ENCODE peak calls at places on chromosomes 11 and 22, in nine cellular contexts. A is astrocyte, Z is left ventricle myocardium inferior, P is colonic mucosa, Y is coronary artery, M is aorta, L is SJSA1, V is foreskin fibroblast, B is mucosa of descending colon. I is an unnamed sample.

GRCh38 chr11:116503216-116504160 is 269.3 kb downstream of the BUD13 start:
- DNase-seq in A (no peak), Z (no peak), P (no peak), Y (peak; percentile 52), M (no peak), L (no peak), V (no peak), B (no peak), I (no peak)

GRCh38 chr11:45025716-45026492 is 75.2 kb upstream of the TP53I11 start:
- DNase-seq in A (peak; percentile 74), Z (peak; percentile 72), P (no peak), Y (no peak), M (peak; percentile 79), L (no peak), V (no peak), B (no peak), I (peak; percentile 27)

GRCh38 chr22:47390026-47390970 is 627.8 kb downstream of the TBC1D22A start:
- DNase-seq in A (no peak), Z (no peak), P (no peak), Y (no peak), M (peak; percentile 32), L (no peak), V (no peak), B (no peak), I (no peak)

GRCh38 chr22:46150615-46151423 is 493 bp downstream of the PPARA start:
- DNase-seq in A (no peak), Z (no peak), P (peak; percentile 52), Y (no peak), M (no peak), L (no peak), V (peak; percentile 37), B (peak; percentile 83), I (peak; percentile 23)

GRCh38 chr11:46918087-46918751 is at the start of gene LRP4:
- DNase-seq in A (no peak), Z (peak; percentile 69), P (peak; percentile 62), Y (no peak), M (no peak), L (no peak), V (peak; percentile 63), B (no peak), I (peak; percentile 11)

GRCh38 chr11:26333906-26334305 is 2.0 kb downstream of the ANO3 start:
- DNase-seq in A (no peak), Z (no peak), P (no peak), Y (no peak), M (no peak), L (no peak), V (peak; percentile 72), B (no peak), I (no peak)

GRCh38 chr11:2466069-2466801 is 21.4 kb downstream of the KCNQ1 start:
- DNase-seq in A (no peak), Z (no peak), P (peak; percentile 12), Y (peak; percentile 58), M (no peak), L (peak; percentile 44), V (no peak), B (no peak), I (no peak)

GRCh38 chr11:126891556-126892217 is 108.9 kb downstream of the KIRREL3 start:
- DNase-seq in A (peak; percentile 24), Z (peak; percentile 26), P (no peak), Y (no peak), M (no peak), L (no peak), V (peak; percentile 34), B (no peak), I (no peak)

GRCh38 chr11:76269247-76269646 is 62.9 kb upstream of the WNT11 start:
- DNase-seq in A (no peak), Z (no peak), P (no peak), Y (no peak), M (peak; percentile 62), L (no peak), V (no peak), B (peak; percentile 50), I (no peak)

GRCh38 chr11:73225001-73225686 is 7.1 kb downstream of the P2RY2 start:
- DNase-seq in A (no peak), Z (no peak), P (no peak), Y (no peak), M (peak; percentile 33), L (no peak), V (no peak), B (peak; percentile 17), I (no peak)

GRCh38 chr11:32121012-32121411 is 30.1 kb downstream of the RCN1 start:
- DNase-seq in A (no peak), Z (no peak), P (no peak), Y (no peak), M (no peak), L (no peak), V (no peak), B (no peak), I (no peak)

GRCh38 chr11:6260207-6260726 is 629 bp downstream of the CCKBR start:
- DNase-seq in A (no peak), Z (no peak), P (no peak), Y (no peak), M (no peak), L (no peak), V (no peak), B (no peak), I (no peak)

GRCh38 chr11:60607483-60607882 is 91.9 kb upstream of the MS4A8 start:
- DNase-seq in A (no peak), Z (no peak), P (no peak), Y (no peak), M (no peak), L (no peak), V (no peak), B (no peak), I (no peak)
- H3K4me3 ChIP-seq in A (no peak overlapping the region), Z (no peak overlapping the region), P (no peak overlapping the region), Y (no peak overlapping the region), M (no peak overlapping the region), L (no peak overlapping the region), V (no peak overlapping the region), B (no peak overlapping the region), I (no peak overlapping the region)

GRCh38 chr11:77634724-77635123 is 2.9 kb downstream of the CLNS1A start:
- DNase-seq in A (no peak), Z (no peak), P (no peak), Y (no peak), M (no peak), L (no peak), V (no peak), B (no peak), I (no peak)

GRCh38 chr11:77633856-77634425 is 3.7 kb downstream of the CLNS1A start:
- DNase-seq in A (no peak), Z (no peak), P (no peak), Y (no peak), M (peak; percentile 54), L (no peak), V (peak; percentile 12), B (no peak), I (no peak)

DNA sequence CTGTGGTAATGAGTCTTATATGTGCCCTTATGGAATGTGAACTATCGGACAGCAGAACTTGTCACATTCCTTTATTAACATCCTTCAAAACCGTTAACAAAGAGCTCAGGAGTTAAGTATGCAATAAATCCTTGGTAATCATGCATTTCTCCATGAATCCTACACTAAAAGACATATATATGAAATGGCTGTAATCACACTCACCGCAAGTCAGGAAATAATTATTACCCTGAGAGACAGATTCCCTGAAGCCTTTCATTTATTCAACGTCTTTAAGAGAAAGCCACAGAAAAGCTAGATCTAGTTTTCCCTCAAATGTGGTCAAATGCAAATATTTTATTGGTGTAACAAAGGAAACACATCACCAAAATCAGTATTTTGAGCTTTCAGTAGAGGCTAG is 7.3 kb downstream of the CLNS1A start:
- DNase-seq in A (no peak), Z (no peak), P (no peak), Y (no peak), M (no peak), L (no peak), V (no peak), B (no peak), I (no peak)
- H3K4me3 ChIP-seq in A (no peak overlapping the region), Z (no peak overlapping the region), P (no peak overlapping the region), Y (no peak overlapping the region), M (no peak overlapping the region), L (no peak overlapping the region), V (no peak overlapping the region), B (no peak overlapping the region), I (no peak overlapping the region)

DNA sequence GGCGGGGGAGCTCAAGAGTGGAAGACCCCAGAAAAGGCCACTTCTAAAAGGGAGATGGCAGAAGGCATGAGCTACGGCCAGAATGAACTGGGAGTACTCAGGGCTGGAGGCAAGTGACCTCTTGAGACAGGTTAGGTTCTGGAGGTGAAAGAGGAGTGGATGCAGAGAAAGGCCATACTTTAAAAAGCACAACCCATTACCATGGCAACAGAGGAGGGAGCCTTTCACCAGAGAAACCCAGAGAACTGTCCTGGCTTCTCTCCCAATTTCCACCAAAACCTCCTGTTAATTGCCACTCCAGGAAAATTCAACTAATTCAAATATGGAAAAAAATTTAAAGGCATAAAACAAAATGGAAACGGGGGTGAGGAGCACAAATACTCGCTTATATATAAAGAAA is 15.8 kb downstream of the A4GALT start:
- DNase-seq in A (no peak), Z (no peak), P (no peak), Y (no peak), M (no peak), L (no peak), V (no peak), B (no peak), I (no peak)
- H3K4me3 ChIP-seq in A (no peak overlapping the region), Z (no peak overlapping the region), P (no peak overlapping the region), Y (no peak overlapping the region), M (no peak overlapping the region), L (no peak overlapping the region), V (no peak overlapping the region), B (no peak overlapping the region), I (no peak overlapping the region)

DNA sequence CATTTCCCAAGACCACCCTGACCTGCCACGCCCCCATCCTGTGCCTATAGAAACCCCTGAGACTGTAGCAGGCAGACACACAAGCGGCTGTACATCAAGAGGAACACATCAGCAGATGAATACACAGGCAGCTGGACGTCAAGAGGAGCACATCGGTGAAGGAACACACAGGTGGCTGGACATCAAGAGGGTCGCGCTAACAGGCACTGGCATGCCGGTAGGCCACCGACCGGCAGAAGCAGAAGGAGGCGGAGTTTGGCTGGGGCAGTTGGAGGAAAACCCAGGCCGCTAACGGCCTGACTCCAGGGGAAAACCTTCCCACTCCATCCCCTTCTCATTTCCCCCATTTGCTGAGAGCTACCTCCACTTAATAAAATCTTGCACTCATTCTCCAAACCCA is 5.4 kb upstream of the IPO7 start:
- DNase-seq in A (no peak), Z (no peak), P (no peak), Y (no peak), M (no peak), L (no peak), V (no peak), B (no peak), I (no peak)
- H3K4me3 ChIP-seq in A (no peak overlapping the region), Z (no peak overlapping the region), P (no peak overlapping the region), Y (no peak overlapping the region), M (no peak overlapping the region), L (no peak overlapping the region), V (no peak overlapping the region), B (no peak overlapping the region), I (no peak overlapping the region)

GRCh38 chr11:67374571-67375276 is 1.3 kb upstream of the CLCF1 start:
- DNase-seq in A (no peak), Z (no peak), P (no peak), Y (no peak), M (peak; percentile 52), L (no peak), V (peak; percentile 64), B (no peak), I (no peak)
- H3K4me3 ChIP-seq in A (peak overlapping the region; percentile 50), Z (peak overlapping the region; percentile 82), P (peak overlapping the region; percentile 75), Y (peak overlapping the region; percentile 88), M (no peak overlapping the region), L (peak overlapping the region; percentile 88), V (peak overlapping the region; percentile 67), B (no peak overlapping the region), I (peak overlapping the region; percentile 64)

GRCh38 chr11:122201126-122201525 is 85.1 kb upstream of the BLID start:
- DNase-seq in A (no peak), Z (no peak), P (no peak), Y (no peak), M (no peak), L (no peak), V (no peak), B (no peak), I (no peak)
- H3K4me3 ChIP-seq in A (peak overlapping the region; percentile 42), Z (peak overlapping the region; percentile 57), P (no peak overlapping the region), Y (peak overlapping the region; percentile 53), M (peak overlapping the region; percentile 22), L (no peak overlapping the region), V (peak overlapping the region; percentile 68), B (no peak overlapping the region), I (no peak overlapping the region)

I was measured in naive thymus-derived CD4-positive, alpha-beta T cell.